ENCODE peak calls at places on chromosomes 16 and 17, in five cellular contexts. G, W, A, U and J are unnamed samples.

GRCh38 chr17:77409282-77410161 is 268.8 kb downstream of the SEC14L1 start:
- DNase-seq in G (no peak), U (peak; percentile 88), A (peak; percentile 79), W (peak; percentile 77), J (no peak)

GRCh38 chr16:29765167-29766032 is 12.7 kb upstream of the ZG16 start:
- DNase-seq in W (no peak), U (no peak), G (peak; percentile 50), A (no peak), J (no peak)

GRCh38 chr17:48630925-48631692 is 5.0 kb upstream of the HOXB9 start:
- DNase-seq in U (peak; percentile 7), A (no peak), G (no peak), W (no peak), J (no peak)

GRCh38 chr16:61829631-61830030 is 206.6 kb downstream of the CDH8 start:
- DNase-seq in W (no peak), G (no peak), A (no peak), U (no peak), J (no peak)

GRCh38 chr16:35906440-35906839 is 2447.0 kb downstream of the TP53TG3F start:
- DNase-seq in U (no peak), W (no peak), G (no peak), A (no peak), J (no peak)

GRCh38 chr17:42340691-42341127 is 47.5 kb downstream of the STAT3 start:
- DNase-seq in U (no peak), W (no peak), G (no peak), A (no peak), J (no peak)

GRCh38 chr16:55559933-55560516 is 6.5 kb upstream of the CAPNS2 start:
- DNase-seq in G (no peak), U (no peak), W (peak; percentile 41), A (no peak), J (no peak)

GRCh38 chr16:54417384-54417783 is 130.8 kb upstream of the IRX3 start:
- DNase-seq in G (no peak), U (no peak), A (no peak), W (no peak), J (no peak)

GRCh38 chr17:40427002-40427491 is 9.4 kb upstream of the TOP2A start:
- DNase-seq in U (no peak), W (no peak), A (no peak), G (no peak), J (no peak)

GRCh38 chr17:32279933-32280716 is 14.5 kb downstream of the RHBDL3 start:
- DNase-seq in G (no peak), W (no peak), U (peak; percentile 90), A (no peak), J (no peak)

GRCh38 chr16:27428035-27428785 is 26.2 kb downstream of the IL21R start:
- DNase-seq in G (no peak), U (no peak), A (no peak), W (no peak), J (no peak)

GRCh38 chr16:81293909-81294802 is 20.6 kb upstream of the GAN start:
- DNase-seq in U (no peak), W (no peak), G (no peak), A (no peak), J (no peak)

GRCh38 chr16:30953511-30954124 is 3.9 kb upstream of the SETD1A start:
- DNase-seq in W (peak; percentile 90), U (peak; percentile 95), A (no peak), G (peak; percentile 71), J (peak; percentile 59)

GRCh38 chr17:36461330-36462110 is 25.0 kb upstream of the ZNHIT3 start:
- DNase-seq in W (no peak), A (no peak), G (no peak), U (no peak), J (no peak)

GRCh38 chr17:47955497-47956461 is 1.9 kb downstream of the PRR15L start:
- DNase-seq in W (no peak), A (no peak), G (no peak), U (no peak), J (no peak)

GRCh38 chr16:69522732-69523404 is 42.9 kb upstream of the NFAT5 start:
- DNase-seq in A (no peak), G (peak; percentile 90), U (peak; percentile 62), W (no peak), J (no peak)

GRCh38 chr16:35399133-35399532 is 1939.7 kb downstream of the TP53TG3F start:
- DNase-seq in A (no peak), U (no peak), G (no peak), W (no peak), J (no peak)

GRCh38 chr17:41546819-41547218 is 18.7 kb upstream of the KRT19 start:
- DNase-seq in G (no peak), W (no peak), U (no peak), A (no peak), J (no peak)

GRCh38 chr16:72108353-72109102 is 14.9 kb downstream of the DHX38 start:
- DNase-seq in W (no peak), U (no peak), G (no peak), A (no peak), J (no peak)

GRCh38 chr17:83025636-83026280 is 53.7 kb upstream of the METRNL start:
- DNase-seq in U (no peak), W (no peak), A (no peak), G (no peak), J (no peak)

GRCh38 chr17:59371426-59372099 is 40.1 kb downstream of the YPEL2 start:
- DNase-seq in U (no peak), G (no peak), A (peak; percentile 53), W (no peak), J (no peak)

GRCh38 chr17:14902803-14903202 is 362.3 kb downstream of the PMP22 start:
- DNase-seq in W (no peak), G (no peak), U (no peak), A (no peak), J (no peak)

GRCh38 chr16:11583889-11584565 is 2.7 kb downstream of the LITAF start:
- DNase-seq in W (no peak), G (no peak), A (peak; percentile 9), U (no peak), J (no peak)

GRCh38 chr17:2816688-2817087 is 20.4 kb downstream of the RAP1GAP2 start:
- DNase-seq in A (no peak), G (no peak), U (no peak), W (no peak), J (no peak)

GRCh38 chr17:17737938-17738894 is 57.0 kb downstream of the RAI1 start:
- DNase-seq in U (peak; percentile 68), A (no peak), G (no peak), W (peak; percentile 75), J (no peak)

GRCh38 chr16:50274771-50275415 is 8.5 kb downstream of the ADCY7 start:
- DNase-seq in A (no peak), U (no peak), G (no peak), W (no peak), J (no peak)

GRCh38 chr16:46801428-46802049 is 29.4 kb downstream of the C16orf87 start:
- DNase-seq in A (no peak), W (peak; percentile 69), G (no peak), U (peak; percentile 85), J (no peak)

GRCh38 chr16:8713635-8714097 is 39.2 kb downstream of the ABAT start:
- DNase-seq in G (no peak), U (no peak), A (no peak), W (no peak), J (no peak)

GRCh38 chr17:17750881-17751280 is 69.6 kb downstream of the RAI1 start:
- DNase-seq in W (no peak), U (no peak), G (no peak), A (no peak), J (peak; percentile 67)

GRCh38 chr16:9053006-9053601 is 38.3 kb upstream of the HAPSTR1 start:
- DNase-seq in W (peak; percentile 87), U (peak; percentile 99), A (peak; percentile 25), G (peak; percentile 74), J (no peak)

GRCh38 chr16:534089-534635 is 6.7 kb downstream of the CAPN15 start:
- DNase-seq in U (no peak), A (no peak), G (no peak), W (no peak), J (no peak)

GRCh38 chr16:82639666-82640336 is 13.0 kb downstream of the CDH13 start:
- DNase-seq in A (peak; percentile 57), U (peak; percentile 78), W (peak; percentile 77), G (peak; percentile 42), J (peak; percentile 39)

GRCh38 chr17:63189930-63190329 is 223.9 kb downstream of the TANC2 start:
- DNase-seq in A (no peak), U (no peak), G (no peak), W (no peak), J (no peak)

GRCh38 chr17:39357978-39358377 is 43.4 kb downstream of the FBXL20 start:
- DNase-seq in W (no peak), U (peak; percentile 21), A (no peak), G (no peak), J (no peak)

GRCh38 chr16:14196011-14196410 is 124.9 kb downstream of the MRTFB start:
- DNase-seq in A (no peak), W (no peak), G (no peak), U (peak; percentile 31), J (no peak)

GRCh38 chr17:9987779-9988585 is 82.9 kb upstream of the RCVRN start:
- DNase-seq in A (peak; percentile 31), G (no peak), W (peak; percentile 61), U (peak; percentile 68), J (peak; percentile 32)

GRCh38 chr17:33118391-33118790 is 126.7 kb downstream of the SPACA3 start:
- DNase-seq in U (no peak), A (no peak), G (no peak), W (no peak), J (no peak)

GRCh38 chr16:77767211-77767610 is 21.2 kb upstream of the VAT1L start:
- DNase-seq in G (no peak), A (no peak), U (no peak), W (no peak), J (no peak)

DNA sequence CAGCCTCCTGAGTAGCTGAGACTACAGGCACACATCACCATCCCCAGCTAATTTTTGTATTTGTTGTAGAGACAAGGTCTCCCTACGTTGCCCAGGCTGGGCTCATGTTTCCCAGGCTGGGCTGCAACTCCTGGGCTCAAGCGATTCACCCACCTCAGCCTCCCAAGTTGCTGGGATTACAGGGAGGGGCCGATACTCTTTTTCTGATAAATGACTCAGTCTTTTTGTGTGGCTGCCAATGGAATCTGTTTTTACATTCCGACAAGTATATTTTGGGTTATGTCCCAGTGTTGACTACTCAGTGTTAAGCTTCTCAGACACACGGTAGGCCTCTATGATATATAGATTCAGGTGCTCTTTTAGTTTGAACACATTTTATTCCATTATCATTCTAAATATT is 58.1 kb downstream of the SLFN11 start:
- DNase-seq in W (no peak), G (no peak), U (no peak), A (no peak), J (no peak)
- H3K4me3 ChIP-seq in W (no peak overlapping the region), G (no peak overlapping the region), U (no peak overlapping the region), A (no peak overlapping the region), J (no peak overlapping the region)

GRCh38 chr16:57204675-57205074 is 18.5 kb downstream of the RSPRY1 start:
- DNase-seq in G (no peak), U (peak; percentile 54), A (no peak), W (no peak), J (no peak)
- TF ChIP-seq CTCF in G (peak; percentile 33), U (peak; percentile 38), A (no peak), W (no peak), J (no peak)

GRCh38 chr17:46889519-46889918 is 33.4 kb upstream of the GOSR2 start:
- DNase-seq in U (no peak), W (no peak), A (no peak), G (no peak), J (no peak)
- H3K27me3 ChIP-seq in U (no peaks in the 10 kb centered on the region), W (no peaks in the 10 kb centered on the region), A (peaks cover 93% of the 10 kb centered on the region), G (peaks cover 14% of the 10 kb centered on the region), J (peaks cover 3% of the 10 kb centered on the region)

GRCh38 chr17:56676807-56677206 is 83.3 kb downstream of the NOG start:
- DNase-seq in G (no peak), A (no peak), W (no peak), U (no peak), J (no peak)
- H3K4me3 ChIP-seq in G (no peak overlapping the region), A (no peak overlapping the region), W (no peak overlapping the region), U (no peak overlapping the region), J (no peak overlapping the region)